ENCODE peak calls at places on chromosomes 1 and 21, in seven cellular contexts. A is K562, E is SK-N-SH, D is GM12878, R is HCT116, Z is HepG2, G is H1. B is an unnamed sample.

GRCh38 chr1:162677607-162678371 is 45.5 kb downstream of the DDR2 start:
- DNase-seq in A (no peak), E (no peak), Z (no peak), G (no peak), D (no peak), R (no peak), B (no peak)

GRCh38 chr1:197619008-197619640 is 156.2 kb downstream of the DENND1B start:
- DNase-seq in R (peak; percentile 6), Z (peak; percentile 5), A (no peak), G (no peak), E (no peak), D (no peak), B (peak; percentile 66)

GRCh38 chr1:154749078-154749760 is 120.9 kb downstream of the KCNN3 start:
- DNase-seq in R (peak; percentile 59), D (peak; percentile 28), G (no peak), Z (no peak), A (peak; percentile 38), E (no peak), B (no peak)

GRCh38 chr1:154809436-154810413 is 60.4 kb downstream of the KCNN3 start:
- DNase-seq in G (no peak), A (no peak), E (no peak), R (no peak), D (no peak), Z (no peak), B (no peak)

GRCh38 chr21:45741691-45742090 is 98.2 kb downstream of the PCBP3 start:
- DNase-seq in R (no peak), E (no peak), Z (no peak), A (no peak), G (no peak), D (no peak), B (no peak)

GRCh38 chr1:197799271-197799670 is 24.0 kb upstream of the DENND1B start:
- DNase-seq in G (no peak), Z (no peak), R (no peak), E (no peak), D (no peak), A (no peak), B (no peak)

GRCh38 chr1:20586939-20587638 is 1.8 kb upstream of the CDA start:
- DNase-seq in G (no peak), Z (no peak), A (no peak), D (no peak), E (no peak), R (no peak), B (no peak)

GRCh38 chr1:185074307-185074706 is 28.9 kb downstream of the RNF2 start:
- DNase-seq in D (no peak), E (no peak), R (no peak), A (no peak), G (no peak), Z (no peak), B (no peak)

GRCh38 chr1:30955448-30956015 is 47.0 kb upstream of the SDC3 start:
- DNase-seq in R (no peak), A (no peak), D (no peak), Z (no peak), E (no peak), G (no peak), B (no peak)

GRCh38 chr1:209427277-209427676 is 156.2 kb upstream of the CAMK1G start:
- DNase-seq in E (no peak), A (no peak), R (no peak), G (no peak), Z (no peak), D (no peak), B (peak; percentile 77)

GRCh38 chr21:36422279-36423098 is 37.3 kb downstream of the CHAF1B start:
- DNase-seq in R (peak; percentile 34), Z (peak; percentile 40), D (no peak), E (peak; percentile 59), A (peak; percentile 89), G (peak; percentile 58), B (peak; percentile 55)

GRCh38 chr1:43537423-43538142 is 6.9 kb downstream of the PTPRF start:
- DNase-seq in E (no peak), Z (no peak), R (no peak), A (no peak), G (no peak), D (no peak), B (no peak)

GRCh38 chr1:11569551-11569950 is 84.7 kb downstream of the FBXO2 start:
- DNase-seq in R (no peak), Z (no peak), G (no peak), D (no peak), A (no peak), E (no peak), B (no peak)

GRCh38 chr1:180842052-180842451 is 70.6 kb upstream of the KIAA1614 start:
- DNase-seq in A (no peak), D (no peak), G (no peak), E (peak; percentile 14), Z (no peak), R (no peak), B (no peak)

GRCh38 chr1:116311756-116312691 is 61.0 kb upstream of the ATP1A1 start:
- DNase-seq in A (no peak), E (no peak), R (no peak), G (no peak), D (no peak), Z (peak; percentile 84), B (peak; percentile 34)

GRCh38 chr1:27831568-27832410 is 1.2 kb downstream of the PPP1R8 start:
- DNase-seq in D (no peak), Z (peak; percentile 21), A (peak; percentile 35), G (no peak), R (peak; percentile 7), E (no peak), B (no peak)

GRCh38 chr1:67834246-67834877 is 1.1 kb upstream of the GNG12 start:
- DNase-seq in A (no peak), Z (no peak), R (no peak), G (no peak), D (no peak), E (no peak), B (no peak)

GRCh38 chr1:161311595-161312181 is 1.9 kb upstream of the MPZ start:
- DNase-seq in R (no peak), Z (peak; percentile 58), G (no peak), E (no peak), D (no peak), A (no peak), B (no peak)

GRCh38 chr1:94646151-94646643 is 104.6 kb upstream of the F3 start:
- DNase-seq in A (no peak), D (no peak), Z (no peak), G (no peak), E (no peak), R (no peak), B (no peak)

GRCh38 chr1:218259800-218260199 is 25.3 kb upstream of the RRP15 start:
- DNase-seq in G (no peak), D (no peak), E (no peak), R (peak; percentile 7), A (peak; percentile 66), Z (peak; percentile 7), B (no peak)

GRCh38 chr1:29824478-29825273 is 588.4 kb downstream of the PTPRU start:
- DNase-seq in D (no peak), G (no peak), R (no peak), E (no peak), A (no peak), Z (no peak), B (no peak)

GRCh38 chr1:1347663-1348419 is 1.4 kb downstream of the DVL1 start:
- DNase-seq in Z (peak; percentile 72), G (no peak), D (no peak), A (peak; percentile 85), R (peak; percentile 54), E (no peak), B (peak; percentile 49)

GRCh38 chr1:166378805-166379204 is 212.0 kb upstream of the FAM78B start:
- DNase-seq in R (no peak), Z (no peak), E (no peak), G (no peak), A (no peak), D (no peak), B (no peak)

GRCh38 chr1:214296860-214297699 is 16.1 kb downstream of the SMYD2 start:
- DNase-seq in G (no peak), R (no peak), A (no peak), E (no peak), D (no peak), Z (no peak), B (no peak)

GRCh38 chr1:118143136-118143535 is 41.9 kb downstream of the SPAG17 start:
- DNase-seq in Z (no peak), G (no peak), A (no peak), E (no peak), R (no peak), D (no peak), B (no peak)

GRCh38 chr1:50981741-50982140 is 11.7 kb downstream of the CDKN2C start:
- DNase-seq in A (peak; percentile 53), G (no peak), E (peak; percentile 22), R (no peak), Z (no peak), D (no peak), B (no peak)

GRCh38 chr1:79362470-79362869 is 355.9 kb upstream of the ADGRL4 start:
- DNase-seq in E (no peak), R (no peak), G (no peak), A (no peak), Z (no peak), D (no peak), B (no peak)

GRCh38 chr1:176466514-176466913 is 3.5 kb downstream of the PAPPA2 start:
- DNase-seq in G (peak; percentile 19), D (no peak), R (no peak), Z (peak; percentile 19), E (peak; percentile 21), A (peak; percentile 19), B (no peak)

GRCh38 chr1:246647113-246647512 is 77.1 kb upstream of the SCCPDH start:
- DNase-seq in D (no peak), A (peak; percentile 55), R (no peak), Z (no peak), G (peak; percentile 58), E (peak; percentile 52), B (peak; percentile 15)
- TF ChIP-seq JUND in D (no peak), A (no peak), R (no peak), Z (no peak), G (peak; percentile 23), E (no peak), B (no peak)

GRCh38 chr1:229224308-229224707 is 46.6 kb upstream of the RAB4A start:
- DNase-seq in D (no peak), E (no peak), G (no peak), Z (no peak), R (no peak), A (no peak), B (no peak)
- TF ChIP-seq JUND in D (no peak), E (no peak), G (no peak), Z (no peak), R (no peak), A (no peak), B (no peak)

GRCh38 chr1:205003358-205004145 is 39.5 kb upstream of the CNTN2 start:
- DNase-seq in A (no peak), G (no peak), R (no peak), D (no peak), Z (no peak), E (peak; percentile 63), B (no peak)
- TF ChIP-seq JUND in A (no peak), G (no peak), R (no peak), D (no peak), Z (no peak), E (no peak), B (no peak)

DNA sequence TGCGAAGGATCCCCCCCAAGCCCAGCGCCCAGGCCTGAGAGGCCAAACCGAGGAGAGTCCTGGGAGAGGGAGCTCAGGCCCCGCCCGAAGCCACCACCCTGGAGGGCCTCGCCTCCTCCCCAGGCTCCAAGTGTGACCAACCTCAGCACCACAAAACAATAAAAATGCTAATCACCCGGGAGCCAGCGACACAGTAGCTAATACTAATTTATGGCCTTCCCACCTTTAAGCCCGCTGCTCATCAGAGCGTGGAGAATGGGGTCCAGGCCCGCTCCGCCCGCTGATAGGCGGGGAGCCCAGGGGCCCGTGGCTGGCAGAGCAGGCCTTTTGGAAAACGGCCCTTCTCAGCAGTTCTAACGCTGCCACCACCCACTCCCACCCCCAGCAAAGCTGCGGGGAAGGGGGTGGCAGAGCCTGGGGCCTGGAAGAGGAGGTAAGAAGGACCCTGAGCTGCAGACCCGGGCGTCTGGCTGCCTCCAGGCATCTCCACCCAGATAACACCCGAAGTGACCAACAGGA is 20.4 kb upstream of the TAS1R2 start:
- DNase-seq in Z (no peak), A (no peak), G (no peak), E (peak; percentile 71), D (no peak), R (no peak), B (no peak)
- TF ChIP-seq JUND in Z (no peak), A (no peak), G (no peak), E (no peak), D (no peak), R (no peak), B (no peak)